ENCODE peak calls at places on chromosomes 4 and X, in eight cellular contexts. B, S, E, L, H, U, V and I are unnamed samples.

GRCh38 chrX:17553451-17553850 is 178.5 kb downstream of the NHS start:
- DNase-seq in B (no peak), H (peak), V (no peak), L (no peak), U (peak), E (peak), S (peak), I (no peak)

GRCh38 chrX:149962859-149963757 is 24.8 kb upstream of the EOLA2 start:
- DNase-seq in B (peak), V (no peak), S (peak), L (peak), H (peak), U (peak), E (peak), I (no peak)

GRCh38 chrX:10050481-10050880 is 83.3 kb downstream of the CLDN34 start:
- DNase-seq in L (no peak), B (no peak), H (no peak), V (no peak), E (no peak), S (peak), U (no peak), I (no peak)

GRCh38 chr4:101948951-101949350 is 158.4 kb downstream of the BANK1 start:
- DNase-seq in V (no peak), E (no peak), U (no peak), L (no peak), S (no peak), B (no peak), H (no peak), I (no peak)

GRCh38 chrX:40734956-40735317 is 405 bp downstream of the MED14 start:
- DNase-seq in E (peak), U (peak), L (no peak), V (no peak), B (no peak), S (no peak), H (no peak), I (no peak)

GRCh38 chrX:108468486-108468885 is 28.8 kb downstream of the COL4A5 start:
- DNase-seq in E (peak), B (no peak), U (no peak), L (no peak), S (no peak), H (peak), V (no peak), I (no peak)

GRCh38 chr4:118265312-118266144 is 87.3 kb downstream of the PRSS12 start:
- DNase-seq in V (no peak), S (peak), B (no peak), E (peak), U (peak), H (peak), L (no peak), I (no peak)

GRCh38 chr4:134243742-134244713 is 42.4 kb upstream of the PABPC4L start:
- DNase-seq in U (no peak), L (no peak), B (no peak), E (no peak), S (peak), H (no peak), V (no peak), I (no peak)

GRCh38 chr4:168857009-168857408 is 153.0 kb downstream of the CBR4 start:
- DNase-seq in U (no peak), L (no peak), S (no peak), E (peak), H (no peak), B (no peak), V (no peak), I (no peak)

GRCh38 chr4:176969011-176969410 is 176.3 kb upstream of the VEGFC start:
- DNase-seq in L (no peak), U (no peak), S (no peak), V (no peak), B (no peak), H (no peak), E (no peak), I (no peak)